ENCODE peak calls at places on chromosomes 16 and 17, in eight cellular contexts. W, F, A, J, Z, U, O and H are unnamed samples.

GRCh38 chr17:7241783-7242716 is at the start of gene GABARAP:
- DNase-seq in W (peak), F (peak), A (peak), J (peak), Z (peak), U (peak), O (peak), H (peak)

GRCh38 chr17:74923538-74924249 is 379 bp upstream of the OTOP2 start:
- DNase-seq in W (peak), F (peak), A (peak), J (peak), Z (no peak), U (peak), O (peak), H (peak)

GRCh38 chr17:67421869-67422273 is 44.8 kb downstream of the PITPNC1 start:
- DNase-seq in W (no peak), F (no peak), A (peak), J (peak), Z (peak), U (peak), O (no peak), H (no peak)

GRCh38 chr17:77423589-77424451 is 283.1 kb downstream of the SEC14L1 start:
- DNase-seq in W (peak), F (no peak), A (peak), J (no peak), Z (no peak), U (no peak), O (no peak), H (peak)

GRCh38 chr17:81509048-81509686 is 3.4 kb downstream of the ACTG1 start:
- DNase-seq in W (no peak), F (no peak), A (peak), J (no peak), Z (no peak), U (no peak), O (no peak), H (no peak)

GRCh38 chr17:13503526-13503925 is 98.2 kb downstream of the HS3ST3A1 start:
- DNase-seq in W (no peak), F (no peak), A (peak), J (no peak), Z (no peak), U (no peak), O (no peak), H (no peak)

GRCh38 chr17:67359960-67360817 is 6.2 kb downstream of the PSMD12 start:
- DNase-seq in W (no peak), F (no peak), A (peak), J (peak), Z (no peak), U (peak), O (peak), H (no peak)

GRCh38 chr17:31424944-31425582 is 33.6 kb downstream of the RAB11FIP4 start:
- DNase-seq in W (no peak), F (peak), A (no peak), J (no peak), Z (no peak), U (no peak), O (no peak), H (no peak)

GRCh38 chr16:30615358-30616076 is 5.3 kb upstream of the ZNF689 start:
- DNase-seq in W (peak), F (peak), A (peak), J (peak), Z (no peak), U (peak), O (peak), H (no peak)

GRCh38 chr16:71995038-71995437 is 5.2 kb downstream of the PKD1L3 start:
- DNase-seq in W (no peak), F (no peak), A (no peak), J (no peak), Z (no peak), U (no peak), O (no peak), H (no peak)

GRCh38 chr17:11668633-11669032 is 70.4 kb downstream of the DNAH9 start:
- DNase-seq in W (no peak), F (no peak), A (no peak), J (no peak), Z (no peak), U (no peak), O (no peak), H (no peak)

GRCh38 chr17:50035421-50035879 is 20.5 kb upstream of the ITGA3 start:
- DNase-seq in W (no peak), F (no peak), A (no peak), J (no peak), Z (no peak), U (no peak), O (no peak), H (no peak)

GRCh38 chr16:22141746-22142145 is 20.6 kb upstream of the SDR42E2 start:
- DNase-seq in W (no peak), F (peak), A (peak), J (no peak), Z (no peak), U (no peak), O (no peak), H (no peak)

GRCh38 chr17:51371732-51372151 is 111.4 kb downstream of the UTP18 start:
- DNase-seq in W (no peak), F (peak), A (peak), J (peak), Z (peak), U (no peak), O (peak), H (no peak)

GRCh38 chr16:84881702-84882521 is 62.1 kb downstream of the CRISPLD2 start:
- DNase-seq in W (peak), F (no peak), A (peak), J (no peak), Z (no peak), U (no peak), O (no peak), H (no peak)

GRCh38 chr17:80279895-80280294 is 19.2 kb downstream of the RNF213 start:
- DNase-seq in W (peak), F (no peak), A (no peak), J (no peak), Z (no peak), U (no peak), O (no peak), H (no peak)

GRCh38 chr16:88857728-88858339 is 907 bp downstream of the TRAPPC2L start:
- DNase-seq in W (peak), F (peak), A (peak), J (peak), Z (no peak), U (peak), O (peak), H (peak)

GRCh38 chr16:13453938-13454553 is 465.9 kb upstream of the ERCC4 start:
- DNase-seq in W (no peak), F (peak), A (peak), J (no peak), Z (peak), U (no peak), O (peak), H (no peak)

GRCh38 chr16:47461598-47462266 is 601 bp downstream of the PHKB start:
- DNase-seq in W (no peak), F (no peak), A (peak), J (no peak), Z (no peak), U (no peak), O (no peak), H (no peak)

GRCh38 chr17:73639322-73639721 is 4.9 kb downstream of the SDK2 start:
- DNase-seq in W (no peak), F (no peak), A (no peak), J (no peak), Z (no peak), U (no peak), O (no peak), H (no peak)

GRCh38 chr17:869067-869466 is 86.9 kb downstream of the MRM3 start:
- DNase-seq in W (peak), F (no peak), A (peak), J (no peak), Z (no peak), U (no peak), O (no peak), H (peak)

GRCh38 chr16:23579371-23579770 is 16.7 kb downstream of the NDUFAB1 start:
- DNase-seq in W (no peak), F (no peak), A (no peak), J (no peak), Z (no peak), U (no peak), O (no peak), H (no peak)

GRCh38 chr16:66299349-66299748 is 67.1 kb upstream of the CDH5 start:
- DNase-seq in W (no peak), F (no peak), A (no peak), J (no peak), Z (no peak), U (no peak), O (no peak), H (peak)

GRCh38 chr16:78562156-78562555 is 462.7 kb downstream of the WWOX start:
- DNase-seq in W (no peak), F (no peak), A (no peak), J (no peak), Z (no peak), U (no peak), O (no peak), H (no peak)

GRCh38 chr17:81517339-81518112 is 4.9 kb upstream of the ACTG1 start:
- DNase-seq in W (no peak), F (no peak), A (no peak), J (no peak), Z (no peak), U (no peak), O (no peak), H (no peak)

GRCh38 chr17:41308251-41308917 is 725 bp downstream of the KRTAP16-1 start:
- DNase-seq in W (peak), F (peak), A (no peak), J (peak), Z (peak), U (peak), O (peak), H (no peak)

GRCh38 chr17:68600123-68600880 is 865 bp downstream of the FAM20A start:
- DNase-seq in W (peak), F (no peak), A (no peak), J (no peak), Z (no peak), U (no peak), O (peak), H (no peak)